ENCODE peak calls at places on chromosomes 11 and 22, in five cellular contexts. D, A, W, Z and J are unnamed samples.

GRCh38 chr22:48489551-48490512 is 1337.8 kb downstream of the BRD1 start:
- DNase-seq in D (no peak), W (no peak), A (peak), Z (peak), J (no peak)

GRCh38 chr11:10694481-10695239 is 1.1 kb upstream of the IRAG1 start:
- DNase-seq in D (no peak), W (no peak), A (no peak), Z (no peak), J (no peak)

GRCh38 chr11:13126430-13126829 is 117.3 kb downstream of the RASSF10 start:
- DNase-seq in Z (no peak), A (no peak), W (no peak), D (no peak), J (peak)

GRCh38 chr11:2004466-2004865 is 6.8 kb upstream of the H19 start:
- DNase-seq in Z (no peak), W (no peak), D (no peak), A (no peak), J (no peak)

GRCh38 chr22:33984741-33985287 is 64.5 kb upstream of the LARGE1 start:
- DNase-seq in D (no peak), A (no peak), W (no peak), Z (no peak), J (no peak)

GRCh38 chr22:30208631-30209603 is 37.6 kb downstream of the LIF start:
- DNase-seq in W (peak), Z (peak), D (peak), A (no peak), J (no peak)

GRCh38 chr11:20453657-20454316 is 66.3 kb downstream of the PRMT3 start:
- DNase-seq in D (no peak), W (no peak), A (no peak), Z (no peak), J (no peak)

GRCh38 chr11:21174781-21175180 is 505.4 kb downstream of the NELL1 start:
- DNase-seq in Z (no peak), D (no peak), A (no peak), W (no peak), J (no peak)

GRCh38 chr11:9609002-9609759 is 35.7 kb downstream of the WEE1 start:
- DNase-seq in Z (no peak), A (no peak), D (no peak), W (no peak), J (no peak)

GRCh38 chr11:117912497-117912896 is 16.7 kb downstream of the TMPRSS13 start:
- DNase-seq in D (no peak), Z (no peak), A (no peak), W (no peak), J (no peak)

GRCh38 chr11:47578524-47579460 is at the start of the genes KBTBD4 and NDUFS3:
- DNase-seq in Z (peak), D (peak), W (peak), A (peak), J (peak)

GRCh38 chr11:65487467-65488272 is 11.2 kb upstream of the MALAT1 start:
- DNase-seq in W (peak), Z (peak), A (peak), D (peak), J (peak)
- H3K4me3 ChIP-seq in W (peak), Z (peak), A (peak), D (peak), J (no peak)

GRCh38 chr11:87780068-87780413 is 395.2 kb downstream of the RAB38 start:
- DNase-seq in Z (no peak), W (no peak), D (no peak), A (no peak), J (no peak)
- H3K4me3 ChIP-seq in Z (no peak), W (no peak), D (no peak), A (no peak), J (no peak)

DNA sequence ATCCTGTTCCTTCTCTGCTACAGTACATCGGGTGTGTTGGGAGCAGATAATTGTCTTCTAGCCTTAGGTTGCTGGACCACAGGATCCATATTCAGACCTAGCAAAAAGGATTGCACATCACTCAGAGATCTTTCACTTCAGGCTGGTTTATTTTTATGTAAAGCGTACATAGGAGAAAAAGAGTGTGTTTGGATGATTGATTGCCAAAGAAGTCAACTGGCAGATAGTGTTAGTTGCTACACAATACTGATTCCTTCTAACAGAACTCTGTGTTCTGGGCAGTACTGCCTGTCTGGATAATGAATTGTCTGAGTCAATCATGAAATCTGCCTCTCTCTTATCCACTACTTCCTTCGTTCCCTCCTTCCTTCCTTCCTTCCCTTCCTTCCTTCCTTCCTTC is 31.0 kb upstream of the PGM2L1 start:
- DNase-seq in A (no peak), D (no peak), W (no peak), Z (no peak), J (no peak)
- H3K4me3 ChIP-seq in A (no peak), D (no peak), W (no peak), Z (no peak), J (no peak)

GRCh38 chr11:68467446-68467845 is 6.9 kb downstream of the PPP6R3 start:
- DNase-seq in A (no peak), Z (no peak), W (no peak), D (no peak), J (no peak)

GRCh38 chr11:68469122-68469521 is 8.6 kb downstream of the PPP6R3 start:
- DNase-seq in A (no peak), Z (no peak), W (no peak), D (no peak), J (no peak)

GRCh38 chr11:68469642-68470041 is 9.1 kb downstream of the PPP6R3 start:
- DNase-seq in D (no peak), W (no peak), Z (no peak), A (no peak), J (no peak)

GRCh38 chr11:68470304-68470811 is 9.8 kb downstream of the PPP6R3 start:
- DNase-seq in W (no peak), A (no peak), D (peak), Z (no peak), J (no peak)

DNA sequence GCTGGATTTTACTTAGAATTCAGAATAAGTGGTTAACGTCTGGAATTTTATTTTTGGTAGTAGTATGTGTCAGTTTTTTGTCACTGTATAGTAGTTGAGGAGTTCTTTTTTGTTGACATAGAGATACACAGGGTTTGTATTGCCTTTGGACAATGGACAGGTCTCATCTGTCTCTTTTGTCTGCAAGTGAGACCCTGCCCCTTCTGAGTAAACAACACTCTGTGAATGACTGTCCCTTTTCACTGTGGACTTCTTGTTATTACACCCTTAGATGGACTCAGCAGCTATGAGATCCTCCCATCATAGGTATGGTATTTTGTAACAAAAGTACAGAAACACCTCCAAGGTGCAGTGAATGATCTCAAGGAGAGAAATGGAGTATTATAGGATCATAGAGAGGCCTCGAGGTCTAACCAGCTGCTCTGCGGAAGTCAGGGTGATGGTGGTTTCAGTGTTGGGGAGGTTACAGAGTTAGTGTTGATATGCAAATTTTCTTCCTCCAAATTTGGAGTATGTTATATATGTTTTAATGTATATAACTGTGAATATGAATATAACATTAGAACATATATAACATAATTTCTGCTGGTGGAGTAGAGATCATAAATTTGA is 7.8 kb downstream of the PPP6R3 start:
- DNase-seq in W (no peak), A (no peak), D (no peak), Z (no peak), J (no peak)
- H3K4me3 ChIP-seq in W (no peak), A (no peak), D (no peak), Z (no peak), J (no peak)

DNA sequence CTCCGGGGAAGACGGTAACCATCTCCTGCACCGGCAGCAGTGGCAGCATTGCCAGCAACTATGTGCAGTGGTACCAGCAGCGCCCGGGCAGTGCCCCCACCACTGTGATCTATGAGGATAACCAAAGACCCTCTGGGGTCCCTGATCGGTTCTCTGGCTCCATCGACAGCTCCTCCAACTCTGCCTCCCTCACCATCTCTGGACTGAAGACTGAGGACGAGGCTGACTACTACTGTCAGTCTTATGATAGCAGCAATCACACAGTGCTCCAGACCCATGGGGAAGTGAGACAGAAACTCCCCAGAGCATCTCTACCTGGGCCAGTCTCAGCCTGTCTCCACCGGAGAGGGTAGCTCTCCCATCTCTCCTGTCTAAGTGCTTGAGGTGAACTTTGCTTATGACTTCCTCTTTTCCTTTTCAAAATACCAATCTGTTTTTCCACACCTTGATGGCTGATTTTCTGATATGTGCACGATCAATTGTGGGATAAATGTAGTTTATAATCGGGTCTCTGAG is 48.5 kb upstream of the VPREB1 start:
- DNase-seq in W (no peak), D (no peak), A (no peak), Z (no peak), J (no peak)
- H3K4me3 ChIP-seq in W (no peak), D (no peak), A (no peak), Z (no peak), J (no peak)

DNA sequence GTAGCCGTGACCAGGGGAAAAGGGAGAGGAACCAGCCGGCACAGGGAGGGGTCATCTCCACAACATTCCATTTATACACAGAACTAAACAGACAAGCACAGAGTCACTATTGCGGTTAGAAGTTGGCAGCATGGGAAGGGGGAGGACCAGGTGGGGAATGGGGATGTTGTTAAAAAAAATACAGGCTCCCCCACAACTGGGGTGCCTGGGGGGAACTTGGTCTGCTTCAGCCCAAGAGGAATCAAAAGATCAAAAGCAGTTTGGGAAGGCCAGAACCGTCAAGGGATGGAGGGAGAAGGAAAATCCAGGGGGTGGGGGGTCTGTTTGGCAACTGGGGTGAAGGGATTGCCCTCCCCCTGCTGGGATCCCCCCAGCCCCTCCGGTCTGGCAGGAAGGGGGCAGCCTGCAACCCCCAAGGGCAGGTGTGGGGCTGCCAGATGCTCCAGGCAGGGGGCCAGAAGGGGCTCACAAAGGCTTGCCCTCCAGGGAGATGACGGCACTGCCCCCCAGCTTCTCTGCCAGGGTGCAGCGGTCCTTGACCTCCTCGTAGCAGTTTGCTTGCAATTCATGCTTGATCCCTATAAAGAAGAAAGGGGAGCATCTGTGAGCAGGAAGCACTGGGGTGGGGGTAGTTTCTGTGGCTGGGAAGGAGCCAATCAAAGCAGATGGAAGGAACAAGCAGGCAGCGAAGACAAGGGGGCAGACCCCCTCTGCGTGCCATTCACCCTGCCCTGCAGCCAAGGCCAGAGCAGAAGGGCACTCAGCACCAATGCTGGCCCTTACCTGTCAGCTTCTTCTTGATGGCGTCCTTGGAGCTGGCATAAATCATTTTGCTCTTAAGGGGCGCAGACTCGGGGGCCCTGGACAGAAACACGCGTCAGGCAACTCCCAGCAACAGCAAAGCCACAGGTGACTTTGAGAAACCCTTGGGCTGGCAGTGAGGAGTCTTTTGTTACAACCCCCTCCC is 2.8 kb downstream of the CFL1 start:
- DNase-seq in W (no peak), D (no peak), Z (peak), A (no peak), J (no peak)
- H3K4me3 ChIP-seq in W (no peak), D (no peak), Z (no peak), A (no peak), J (no peak)

DNA sequence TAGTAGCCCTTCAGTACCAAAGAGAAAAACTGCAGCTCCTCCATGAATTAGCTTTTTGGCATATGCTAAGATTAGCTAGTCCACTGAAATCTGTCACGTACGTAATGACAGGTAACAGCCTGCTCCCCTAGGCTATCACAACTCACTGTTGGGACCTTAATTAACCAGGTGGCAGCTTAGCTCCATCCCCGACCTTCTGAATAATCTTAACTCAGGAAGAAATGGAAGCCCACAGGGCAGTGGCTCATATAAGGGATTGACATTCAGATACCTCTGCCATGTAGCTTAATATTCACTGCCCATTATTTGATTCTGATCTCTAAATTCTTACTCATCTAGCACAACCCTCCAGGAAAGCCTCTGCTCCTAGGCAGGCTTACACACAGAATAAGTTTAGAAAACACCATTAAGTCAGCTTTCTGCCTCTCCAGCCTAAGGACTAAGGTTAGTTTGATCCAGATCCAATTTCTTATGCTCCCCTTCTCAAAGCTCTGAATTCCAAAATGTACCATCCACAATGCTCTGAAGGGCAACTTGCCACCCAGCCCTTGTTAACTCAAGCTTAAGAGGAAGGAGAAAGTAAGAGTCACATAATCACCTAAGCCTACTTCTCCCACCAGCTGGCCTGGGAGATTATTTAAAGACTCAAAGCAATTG is 5.0 kb downstream of the HSPA8 start:
- DNase-seq in Z (no peak), A (no peak), W (no peak), D (no peak), J (no peak)
- H3K4me3 ChIP-seq in Z (no peak), A (no peak), W (peak), D (no peak), J (no peak)

GRCh38 chr11:27720277-27720830 is 20.1 kb upstream of the BDNF start:
- DNase-seq in D (peak), A (peak), W (no peak), Z (peak), J (peak)

GRCh38 chr11:27722945-27723344 is 22.7 kb upstream of the BDNF start:
- DNase-seq in A (peak), W (no peak), D (no peak), Z (no peak), J (no peak)

GRCh38 chr11:27722117-27722844 is 22.0 kb upstream of the BDNF start:
- DNase-seq in D (no peak), A (peak), Z (no peak), W (no peak), J (no peak)

GRCh38 chr11:27719575-27719925 is 19.3 kb upstream of the BDNF start:
- DNase-seq in W (no peak), D (no peak), A (no peak), Z (no peak), J (no peak)

GRCh38 chr11:27721505-27722116 is 21.4 kb upstream of the BDNF start:
- DNase-seq in W (no peak), A (peak), D (no peak), Z (no peak), J (no peak)
- H3K4me3 ChIP-seq in W (peak), A (peak), D (no peak), Z (no peak), J (no peak)

DNA sequence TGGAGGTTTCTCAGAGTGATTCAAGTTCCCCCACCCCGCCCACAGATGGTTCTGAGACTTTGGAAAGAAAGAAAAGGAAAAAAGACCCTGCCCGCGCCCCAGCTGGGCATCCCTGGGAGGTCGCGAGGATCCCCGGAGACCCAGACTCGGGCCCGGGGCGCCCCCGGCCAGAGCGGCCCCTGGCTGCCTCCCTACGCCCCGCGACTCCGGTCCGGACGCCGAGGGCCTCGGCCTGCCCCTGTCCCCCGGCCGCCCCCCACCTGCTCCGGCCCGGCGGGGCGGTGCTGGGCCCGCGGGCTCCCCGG is 2.3 kb upstream of the AIFM3 start:
- DNase-seq in Z (no peak), A (no peak), W (no peak), D (no peak), J (no peak)
- H3K4me3 ChIP-seq in Z (no peak), A (peak), W (peak), D (peak), J (no peak)